ENCODE peak calls at places on chromosomes 2 and 18, in ten cellular contexts. Q is naive thymus-derived CD4-positive, alpha-beta T cell; H is left ventricle myocardium inferior; D is transverse colon; Y is HL-60; W is body of pancreas; Z is lung; T is gastrocnemius medialis; M is bronchial epithelial cell; S is mesendoderm. E is an unnamed sample. For H3K27me3, the result is how much of the 10 kb centered on the place peaks cover.

GRCh38 chr2:64277101-64277849 is 133.1 kb upstream of the PELI1 start:
- DNase-seq in Q (no peak), Y (no peak), M (peak), S (peak), T (no peak), W (no peak), H (no peak), Z (no peak), D (no peak), E (no peak)

GRCh38 chr2:103155308-103155707 is 393.5 kb downstream of the TMEM182 start:
- DNase-seq in Z (no peak), Y (no peak), M (no peak), Q (no peak), S (no peak), T (no peak), W (no peak), D (no peak), H (no peak), E (no peak)

GRCh38 chr2:217195658-217196446 is 336.0 kb upstream of the TNP1 start:
- DNase-seq in Z (no peak), S (no peak), T (no peak), M (no peak), Q (no peak), Y (no peak), H (no peak), W (no peak), D (no peak), E (no peak)

GRCh38 chr2:209642146-209642815 is 129.4 kb upstream of the UNC80 start:
- DNase-seq in M (peak), Y (no peak), Q (no peak), T (no peak), S (peak), H (no peak), Z (no peak), W (no peak), D (no peak), E (no peak)

GRCh38 chr2:123209185-123209584 is 815.9 kb upstream of the CNTNAP5 start:
- DNase-seq in M (no peak), S (no peak), Z (no peak), D (no peak), Q (no peak), H (no peak), W (no peak), Y (no peak), T (no peak), E (no peak)

GRCh38 chr2:18518116-18519111 is 42.0 kb downstream of the RDH14 start:
- DNase-seq in H (no peak), Y (no peak), Q (no peak), W (no peak), Z (no peak), T (no peak), S (peak), D (no peak), M (peak), E (no peak)

GRCh38 chr18:35344736-35345459 is 678 bp upstream of the ZNF24 start:
- DNase-seq in T (peak), S (no peak), H (no peak), W (peak), M (no peak), D (no peak), Z (no peak), Q (no peak), Y (no peak), E (peak)

GRCh38 chr2:117801826-117802225 is 12.7 kb upstream of the DDX18 start:
- DNase-seq in Y (no peak), S (no peak), W (no peak), Q (no peak), H (no peak), M (peak), D (no peak), Z (no peak), T (no peak), E (no peak)

GRCh38 chr18:63158676-63159291 is 160.8 kb downstream of the BCL2 start:
- DNase-seq in Z (no peak), Q (no peak), Y (no peak), M (no peak), D (no peak), T (no peak), W (no peak), S (no peak), H (no peak), E (no peak)

GRCh38 chr2:42196403-42197267 is 27.5 kb downstream of the EML4 start:
- DNase-seq in D (peak), M (peak), H (no peak), Y (peak), S (peak), T (no peak), W (peak), Z (peak), Q (peak), E (no peak)

GRCh38 chr2:102708847-102709559 is 52.8 kb upstream of the TMEM182 start:
- DNase-seq in H (no peak), D (no peak), Y (no peak), S (peak), T (no peak), Z (no peak), Q (no peak), W (no peak), M (peak), E (no peak)

GRCh38 chr2:230798769-230799399 is 65.9 kb upstream of the ITM2C start:
- DNase-seq in Q (peak), W (no peak), D (no peak), T (no peak), S (peak), M (peak), Z (peak), Y (peak), H (no peak), E (no peak)

GRCh38 chr18:74534981-74535649 is 815 bp downstream of the CNDP1 start:
- DNase-seq in S (no peak), W (no peak), D (peak), T (no peak), Y (no peak), Q (no peak), M (no peak), H (no peak), Z (no peak), E (no peak)

GRCh38 chr2:229376866-229377265 is 105.8 kb upstream of the PID1 start:
- DNase-seq in T (no peak), H (no peak), D (no peak), M (peak), S (no peak), Z (no peak), W (no peak), Y (no peak), Q (no peak), E (no peak)

GRCh38 chr18:13369756-13370510 is 151.4 kb downstream of the LDLRAD4 start:
- DNase-seq in S (no peak), H (no peak), Y (no peak), W (no peak), Z (no peak), Q (peak), T (no peak), D (peak), M (no peak), E (no peak)

GRCh38 chr2:42513252-42513918 is 19.6 kb upstream of the KCNG3 start:
- DNase-seq in M (peak), H (no peak), Q (peak), Y (peak), T (no peak), Z (peak), W (peak), D (peak), S (peak), E (no peak)

GRCh38 chr2:201264472-201265173 is 4.3 kb downstream of the CASP8 start:
- DNase-seq in S (no peak), Q (no peak), Z (no peak), D (no peak), M (no peak), H (no peak), T (no peak), W (no peak), Y (no peak), E (no peak)

GRCh38 chr2:101151141-101151858 is at the start of gene TBC1D8:
- DNase-seq in Y (peak), S (peak), H (peak), T (peak), M (peak), Z (peak), Q (peak), W (peak), D (peak), E (peak)

GRCh38 chr2:101147971-101148370 is 3.2 kb downstream of the TBC1D8 start:
- DNase-seq in Z (no peak), D (no peak), H (no peak), M (no peak), W (no peak), Q (no peak), Y (no peak), T (no peak), S (no peak), E (no peak)

GRCh38 chr2:101148777-101149176 is 2.4 kb downstream of the TBC1D8 start:
- DNase-seq in D (no peak), Y (no peak), S (no peak), M (no peak), T (no peak), H (no peak), W (no peak), Q (no peak), Z (no peak), E (no peak)

GRCh38 chr2:101150306-101151140 is 659 bp downstream of the TBC1D8 start:
- DNase-seq in M (no peak), D (peak), W (peak), Y (peak), Z (no peak), S (peak), T (no peak), Q (peak), H (peak), E (peak)

GRCh38 chr2:101149241-101150192 is 1.7 kb downstream of the TBC1D8 start:
- DNase-seq in H (peak), Q (no peak), D (no peak), Y (no peak), T (peak), Z (no peak), S (peak), M (peak), W (peak), E (no peak)
- H3K27me3 ChIP-seq in H (under half), Q (under half), D (under half), Y (under half), T (under half), Z (under half), S (under half), M (under half), W (under half), E (under half)

GRCh38 chr18:12253027-12253426 is 1.1 kb upstream of the CIDEA start:
- DNase-seq in Q (no peak), M (no peak), Y (no peak), D (no peak), H (no peak), Z (no peak), W (no peak), S (peak), T (no peak), E (peak)
- H3K27me3 ChIP-seq in Q (under half), M (under half), Y (half or more), D (under half), H (half or more), Z (under half), W (under half), S (under half), T (under half), E (half or more)

DNA sequence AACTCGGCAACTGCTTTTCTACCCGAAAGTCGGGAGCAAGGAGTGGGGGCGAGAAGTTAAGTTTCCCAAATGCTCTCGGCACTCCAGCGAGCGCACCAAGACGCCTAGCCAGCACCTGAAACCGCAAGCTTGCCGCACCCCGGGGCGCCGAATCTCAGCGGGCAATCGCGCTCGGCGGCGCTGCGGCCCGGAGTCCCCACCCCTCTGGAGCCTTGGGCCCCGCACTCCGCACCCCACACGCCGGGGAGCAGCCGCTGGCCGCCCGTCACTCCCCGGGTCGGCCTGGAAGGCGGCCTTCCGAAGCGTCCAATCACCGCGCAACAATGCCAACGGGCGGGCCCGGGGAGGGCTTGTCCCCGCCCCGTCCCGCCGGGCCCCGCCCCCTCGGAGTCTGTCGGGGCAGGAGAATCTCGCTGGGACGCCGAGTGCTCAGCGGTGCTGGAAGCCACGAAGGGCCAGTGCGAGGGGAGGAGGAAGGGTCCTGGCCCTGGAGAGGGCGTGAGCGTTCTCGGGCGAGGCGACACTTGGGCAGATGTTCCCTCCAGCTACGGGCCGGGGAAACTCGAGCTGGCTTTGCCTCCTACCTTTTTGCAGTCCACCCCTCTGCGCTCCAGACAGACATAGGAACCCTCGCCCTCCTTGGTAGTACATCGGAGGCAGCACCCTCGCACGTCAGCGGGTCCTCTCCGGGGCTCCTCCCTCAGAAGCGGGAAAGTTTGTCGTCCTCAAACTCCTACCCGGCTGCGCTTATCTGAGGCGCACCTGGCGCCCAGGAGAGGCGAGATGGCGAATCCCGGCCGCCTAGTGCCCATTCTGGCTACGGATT is 1.1 kb upstream of the ZBTB7C start:
- DNase-seq in W (peak), S (peak), Y (peak), T (peak), H (peak), Z (peak), Q (peak), D (peak), M (peak), E (peak)
- H3K27me3 ChIP-seq in W (under half), S (under half), Y (half or more), T (under half), H (under half), Z (under half), Q (under half), D (half or more), M (under half), E (under half)

DNA sequence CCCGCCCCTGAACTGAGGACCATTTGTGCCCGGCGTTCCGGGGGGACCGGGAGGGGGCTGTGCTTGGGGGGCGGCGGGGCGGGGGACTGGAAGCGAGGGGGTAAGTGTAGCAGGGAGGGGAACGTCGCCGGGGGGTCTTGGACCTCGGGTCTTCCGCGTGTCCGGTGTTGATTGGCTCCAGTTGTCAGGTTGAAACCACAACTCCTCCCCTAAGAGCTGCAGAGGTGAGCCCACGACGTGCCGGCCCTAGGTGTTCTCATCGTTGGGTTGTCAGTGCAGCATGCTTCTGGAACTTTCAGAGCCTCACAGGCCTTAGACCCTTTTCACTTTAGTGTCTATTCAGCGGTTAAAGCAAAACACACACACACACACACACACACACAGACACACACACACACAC is 6.6 kb upstream of the DLX2 start:
- DNase-seq in W (no peak), M (no peak), S (peak), D (no peak), T (no peak), Z (no peak), Q (no peak), Y (no peak), H (no peak), E (no peak)
- H3K27me3 ChIP-seq in W (under half), M (under half), S (under half), D (half or more), T (under half), Z (under half), Q (under half), Y (under half), H (half or more), E (half or more)

GRCh38 chr18:11672846-11673454 is 16.1 kb upstream of the GNAL start:
- DNase-seq in W (no peak), H (no peak), D (no peak), T (no peak), S (no peak), Y (no peak), Z (no peak), Q (no peak), M (no peak), E (no peak)
- H3K27me3 ChIP-seq in W (under half), H (half or more), D (under half), T (under half), S (under half), Y (under half), Z (under half), Q (under half), M (under half), E (under half)

GRCh38 chr2:55910077-55910476 is 13.5 kb downstream of the EFEMP1 start:
- DNase-seq in Z (no peak), Y (no peak), M (no peak), T (no peak), H (no peak), S (no peak), Q (no peak), W (no peak), D (no peak), E (no peak)

GRCh38 chr2:55907686-55908085 is 15.9 kb downstream of the EFEMP1 start:
- DNase-seq in H (no peak), D (no peak), M (no peak), W (no peak), Y (no peak), Q (no peak), T (no peak), S (no peak), Z (no peak), E (no peak)

GRCh38 chr2:55902971-55903370 is 20.6 kb downstream of the EFEMP1 start:
- DNase-seq in S (no peak), D (no peak), W (no peak), Q (no peak), Y (no peak), Z (no peak), T (no peak), M (no peak), H (no peak), E (no peak)

GRCh38 chr2:55903727-55904126 is 19.9 kb downstream of the EFEMP1 start:
- DNase-seq in Z (no peak), W (no peak), S (no peak), T (no peak), M (no peak), Q (no peak), H (no peak), D (no peak), Y (no peak), E (no peak)

DNA sequence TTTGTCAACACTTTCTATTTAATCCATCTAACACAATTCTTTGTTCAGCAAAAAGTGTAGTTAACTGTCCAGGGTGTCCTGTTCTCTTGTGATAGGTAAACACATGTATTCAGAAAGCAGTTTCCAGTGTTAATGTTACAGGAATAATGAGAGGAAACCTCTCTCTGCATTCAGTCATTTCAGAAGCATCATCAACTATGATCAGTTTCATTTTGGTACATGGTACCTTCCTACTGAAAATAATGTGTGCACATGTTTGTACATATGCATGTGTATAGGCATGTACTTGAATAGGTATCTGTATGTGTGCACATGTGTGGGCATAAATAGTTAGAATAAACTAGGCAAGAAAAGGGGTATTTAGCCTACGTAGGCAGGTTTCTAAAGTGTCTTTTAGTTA is 16.6 kb downstream of the EFEMP1 start:
- DNase-seq in Y (no peak), Z (no peak), M (no peak), W (no peak), S (no peak), D (no peak), T (no peak), H (no peak), Q (no peak), E (no peak)
- H3K27me3 ChIP-seq in Y (under half), Z (under half), M (under half), W (under half), S (under half), D (under half), T (under half), H (under half), Q (under half), E (under half)

E was measured in spleen.